ENCODE peak calls at places on chromosomes 12 and 14, in nine cellular contexts. One of them, this sample, is unnamed.

GRCh38 chr12:89235189-89235993 is 116.9 kb downstream of the DUSP6 start:
- DNase-seq in heart right ventricle: no peak
- DNase-seq in GM13976: no peak
- DNase-seq in dorsolateral prefrontal cortex: no peak
- DNase-seq in left ventricle myocardium inferior: no peak
- DNase-seq in astrocyte: no peak
- DNase-seq in psoas muscle: no peak
- DNase-seq in natural killer cell: no peak
- DNase-seq in esophagus muscularis mucosa: no peak
- DNase-seq in this sample: no peak

GRCh38 chr14:75279153-75279738 is 618 bp downstream of the FOS start:
- DNase-seq in heart right ventricle: peak
- DNase-seq in GM13976: peak
- DNase-seq in dorsolateral prefrontal cortex: peak
- DNase-seq in left ventricle myocardium inferior: peak
- DNase-seq in astrocyte: peak
- DNase-seq in psoas muscle: peak
- DNase-seq in natural killer cell: peak
- DNase-seq in esophagus muscularis mucosa: no peak
- DNase-seq in this sample: peak

GRCh38 chr14:81561084-81561775 is 27.6 kb upstream of the SEL1L start:
- DNase-seq in heart right ventricle: no peak
- DNase-seq in GM13976: no peak
- DNase-seq in dorsolateral prefrontal cortex: no peak
- DNase-seq in left ventricle myocardium inferior: no peak
- DNase-seq in astrocyte: no peak
- DNase-seq in psoas muscle: no peak
- DNase-seq in natural killer cell: no peak
- DNase-seq in esophagus muscularis mucosa: no peak
- DNase-seq in this sample: peak

GRCh38 chr14:61573748-61574513 is 121.4 kb upstream of the HIF1A start:
- DNase-seq in heart right ventricle: no peak
- DNase-seq in GM13976: no peak
- DNase-seq in dorsolateral prefrontal cortex: no peak
- DNase-seq in left ventricle myocardium inferior: no peak
- DNase-seq in astrocyte: peak
- DNase-seq in psoas muscle: no peak
- DNase-seq in natural killer cell: no peak
- DNase-seq in esophagus muscularis mucosa: no peak
- DNase-seq in this sample: peak

GRCh38 chr12:31301311-31301710 is 24.6 kb downstream of the SINHCAF start:
- DNase-seq in heart right ventricle: no peak
- DNase-seq in GM13976: no peak
- DNase-seq in dorsolateral prefrontal cortex: no peak
- DNase-seq in left ventricle myocardium inferior: no peak
- DNase-seq in astrocyte: no peak
- DNase-seq in psoas muscle: no peak
- DNase-seq in natural killer cell: no peak
- DNase-seq in esophagus muscularis mucosa: no peak
- DNase-seq in this sample: no peak

GRCh38 chr12:104855599-104855998 is 102.5 kb downstream of the SLC41A2 start:
- DNase-seq in heart right ventricle: no peak
- DNase-seq in GM13976: no peak
- DNase-seq in dorsolateral prefrontal cortex: no peak
- DNase-seq in left ventricle myocardium inferior: no peak
- DNase-seq in astrocyte: no peak
- DNase-seq in psoas muscle: no peak
- DNase-seq in natural killer cell: no peak
- DNase-seq in esophagus muscularis mucosa: no peak
- DNase-seq in this sample: no peak

GRCh38 chr12:110373962-110374611 is 29.4 kb downstream of the ANAPC7 start:
- DNase-seq in heart right ventricle: no peak
- DNase-seq in GM13976: no peak
- DNase-seq in dorsolateral prefrontal cortex: no peak
- DNase-seq in left ventricle myocardium inferior: no peak
- DNase-seq in astrocyte: no peak
- DNase-seq in psoas muscle: no peak
- DNase-seq in natural killer cell: no peak
- DNase-seq in esophagus muscularis mucosa: no peak
- DNase-seq in this sample: no peak

GRCh38 chr14:55482936-55483605 is 42.7 kb upstream of the TBPL2 start:
- DNase-seq in heart right ventricle: no peak
- DNase-seq in GM13976: no peak
- DNase-seq in dorsolateral prefrontal cortex: no peak
- DNase-seq in left ventricle myocardium inferior: no peak
- DNase-seq in astrocyte: peak
- DNase-seq in psoas muscle: no peak
- DNase-seq in natural killer cell: no peak
- DNase-seq in esophagus muscularis mucosa: no peak
- DNase-seq in this sample: peak

GRCh38 chr14:95323361-95323760 is 3.7 kb upstream of the CLMN start:
- DNase-seq in heart right ventricle: no peak
- DNase-seq in GM13976: no peak
- DNase-seq in dorsolateral prefrontal cortex: no peak
- DNase-seq in left ventricle myocardium inferior: no peak
- DNase-seq in astrocyte: no peak
- DNase-seq in psoas muscle: no peak
- DNase-seq in natural killer cell: no peak
- DNase-seq in esophagus muscularis mucosa: no peak
- DNase-seq in this sample: no peak

GRCh38 chr12:24902521-24903304 is 46.2 kb downstream of the BCAT1 start:
- DNase-seq in heart right ventricle: no peak
- DNase-seq in GM13976: peak
- DNase-seq in dorsolateral prefrontal cortex: peak
- DNase-seq in left ventricle myocardium inferior: peak
- DNase-seq in astrocyte: peak
- DNase-seq in psoas muscle: peak
- DNase-seq in natural killer cell: no peak
- DNase-seq in esophagus muscularis mucosa: no peak
- DNase-seq in this sample: no peak

GRCh38 chr12:118611295-118611694 is 234.9 kb downstream of the SUDS3 start:
- DNase-seq in heart right ventricle: no peak
- DNase-seq in GM13976: no peak
- DNase-seq in dorsolateral prefrontal cortex: peak
- DNase-seq in left ventricle myocardium inferior: no peak
- DNase-seq in astrocyte: no peak
- DNase-seq in psoas muscle: no peak
- DNase-seq in natural killer cell: no peak
- DNase-seq in esophagus muscularis mucosa: no peak
- DNase-seq in this sample: no peak

GRCh38 chr12:118606690-118607089 is 230.3 kb downstream of the SUDS3 start:
- DNase-seq in heart right ventricle: no peak
- DNase-seq in GM13976: no peak
- DNase-seq in dorsolateral prefrontal cortex: no peak
- DNase-seq in left ventricle myocardium inferior: no peak
- DNase-seq in astrocyte: no peak
- DNase-seq in psoas muscle: no peak
- DNase-seq in natural killer cell: no peak
- DNase-seq in esophagus muscularis mucosa: no peak
- DNase-seq in this sample: no peak

GRCh38 chr12:118607831-118608230 is 231.5 kb downstream of the SUDS3 start:
- DNase-seq in heart right ventricle: no peak
- DNase-seq in GM13976: no peak
- DNase-seq in dorsolateral prefrontal cortex: no peak
- DNase-seq in left ventricle myocardium inferior: no peak
- DNase-seq in astrocyte: no peak
- DNase-seq in psoas muscle: no peak
- DNase-seq in natural killer cell: no peak
- DNase-seq in esophagus muscularis mucosa: no peak
- DNase-seq in this sample: no peak

GRCh38 chr12:118611770-118612169 is 235.4 kb downstream of the SUDS3 start:
- DNase-seq in heart right ventricle: no peak
- DNase-seq in GM13976: no peak
- DNase-seq in dorsolateral prefrontal cortex: no peak
- DNase-seq in left ventricle myocardium inferior: no peak
- DNase-seq in astrocyte: no peak
- DNase-seq in psoas muscle: no peak
- DNase-seq in natural killer cell: no peak
- DNase-seq in esophagus muscularis mucosa: no peak
- DNase-seq in this sample: no peak

GRCh38 chr12:118608770-118609344 is 232.5 kb downstream of the SUDS3 start:
- DNase-seq in heart right ventricle: no peak
- DNase-seq in GM13976: no peak
- DNase-seq in dorsolateral prefrontal cortex: no peak
- DNase-seq in left ventricle myocardium inferior: no peak
- DNase-seq in astrocyte: no peak
- DNase-seq in psoas muscle: no peak
- DNase-seq in natural killer cell: no peak
- DNase-seq in esophagus muscularis mucosa: no peak
- DNase-seq in this sample: no peak
- TF ChIP-seq CTCF in heart right ventricle: peak
- TF ChIP-seq CTCF in GM13976: no peak
- TF ChIP-seq CTCF in dorsolateral prefrontal cortex: no peak
- TF ChIP-seq CTCF in left ventricle myocardium inferior: peak
- TF ChIP-seq CTCF in astrocyte: no peak
- TF ChIP-seq CTCF in psoas muscle: peak
- TF ChIP-seq CTCF in natural killer cell: no peak
- TF ChIP-seq CTCF in esophagus muscularis mucosa: peak
- TF ChIP-seq CTCF in this sample: no peak

GRCh38 chr14:53871947-53872346 is 84.7 kb downstream of the BMP4 start:
- DNase-seq in heart right ventricle: no peak
- DNase-seq in GM13976: no peak
- DNase-seq in dorsolateral prefrontal cortex: no peak
- DNase-seq in left ventricle myocardium inferior: no peak
- DNase-seq in astrocyte: no peak
- DNase-seq in psoas muscle: no peak
- DNase-seq in natural killer cell: no peak
- DNase-seq in esophagus muscularis mucosa: no peak
- DNase-seq in this sample: no peak

GRCh38 chr14:53874704-53875103 is 81.9 kb downstream of the BMP4 start:
- DNase-seq in heart right ventricle: peak
- DNase-seq in GM13976: no peak
- DNase-seq in dorsolateral prefrontal cortex: no peak
- DNase-seq in left ventricle myocardium inferior: peak
- DNase-seq in astrocyte: no peak
- DNase-seq in psoas muscle: no peak
- DNase-seq in natural killer cell: no peak
- DNase-seq in esophagus muscularis mucosa: no peak
- DNase-seq in this sample: no peak

GRCh38 chr14:53875337-53875897 is 81.2 kb downstream of the BMP4 start:
- DNase-seq in heart right ventricle: no peak
- DNase-seq in GM13976: peak
- DNase-seq in dorsolateral prefrontal cortex: no peak
- DNase-seq in left ventricle myocardium inferior: no peak
- DNase-seq in astrocyte: no peak
- DNase-seq in psoas muscle: no peak
- DNase-seq in natural killer cell: no peak
- DNase-seq in esophagus muscularis mucosa: no peak
- DNase-seq in this sample: no peak

GRCh38 chr14:53872551-53873188 is 84.0 kb downstream of the BMP4 start:
- DNase-seq in heart right ventricle: no peak
- DNase-seq in GM13976: no peak
- DNase-seq in dorsolateral prefrontal cortex: no peak
- DNase-seq in left ventricle myocardium inferior: no peak
- DNase-seq in astrocyte: peak
- DNase-seq in psoas muscle: no peak
- DNase-seq in natural killer cell: no peak
- DNase-seq in esophagus muscularis mucosa: no peak
- DNase-seq in this sample: no peak

GRCh38 chr14:53870997-53871396 is 85.6 kb downstream of the BMP4 start:
- DNase-seq in heart right ventricle: no peak
- DNase-seq in GM13976: no peak
- DNase-seq in dorsolateral prefrontal cortex: no peak
- DNase-seq in left ventricle myocardium inferior: no peak
- DNase-seq in astrocyte: no peak
- DNase-seq in psoas muscle: no peak
- DNase-seq in natural killer cell: no peak
- DNase-seq in esophagus muscularis mucosa: no peak
- DNase-seq in this sample: no peak
- TF ChIP-seq CTCF in heart right ventricle: no peak
- TF ChIP-seq CTCF in GM13976: no peak
- TF ChIP-seq CTCF in dorsolateral prefrontal cortex: no peak
- TF ChIP-seq CTCF in left ventricle myocardium inferior: no peak
- TF ChIP-seq CTCF in astrocyte: no peak
- TF ChIP-seq CTCF in psoas muscle: no peak
- TF ChIP-seq CTCF in natural killer cell: no peak
- TF ChIP-seq CTCF in esophagus muscularis mucosa: no peak
- TF ChIP-seq CTCF in this sample: no peak

DNA sequence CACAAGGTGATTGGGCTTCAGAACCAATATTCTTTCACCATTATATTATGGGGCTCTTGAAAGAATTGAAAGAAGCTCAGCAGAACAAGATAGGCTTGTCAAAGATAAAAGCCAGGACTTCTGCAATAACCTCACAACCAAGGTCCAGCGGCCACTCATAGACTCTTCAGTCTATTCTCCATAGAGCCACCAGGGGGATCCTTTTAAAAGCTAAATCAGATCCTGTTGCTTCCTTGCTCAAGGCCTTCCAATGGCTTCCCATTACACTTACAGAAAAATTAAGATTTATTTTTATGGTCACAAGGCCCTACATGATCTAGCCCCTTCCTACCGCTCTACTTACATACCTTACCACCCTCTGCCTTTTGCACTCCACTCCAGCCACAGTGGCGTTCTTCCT is 169.6 kb downstream of the C12orf42 start:
- DNase-seq in heart right ventricle: no peak
- DNase-seq in GM13976: peak
- DNase-seq in dorsolateral prefrontal cortex: no peak
- DNase-seq in left ventricle myocardium inferior: no peak
- DNase-seq in astrocyte: no peak
- DNase-seq in psoas muscle: no peak
- DNase-seq in natural killer cell: no peak
- DNase-seq in esophagus muscularis mucosa: no peak
- DNase-seq in this sample: peak
- TF ChIP-seq CTCF in heart right ventricle: no peak
- TF ChIP-seq CTCF in GM13976: peak
- TF ChIP-seq CTCF in dorsolateral prefrontal cortex: peak
- TF ChIP-seq CTCF in left ventricle myocardium inferior: peak
- TF ChIP-seq CTCF in astrocyte: no peak
- TF ChIP-seq CTCF in psoas muscle: no peak
- TF ChIP-seq CTCF in natural killer cell: no peak
- TF ChIP-seq CTCF in esophagus muscularis mucosa: no peak
- TF ChIP-seq CTCF in this sample: no peak

GRCh38 chr12:45224311-45224710 is 8.4 kb downstream of the ANO6 start:
- DNase-seq in heart right ventricle: no peak
- DNase-seq in GM13976: no peak
- DNase-seq in dorsolateral prefrontal cortex: no peak
- DNase-seq in left ventricle myocardium inferior: no peak
- DNase-seq in astrocyte: no peak
- DNase-seq in psoas muscle: no peak
- DNase-seq in natural killer cell: no peak
- DNase-seq in esophagus muscularis mucosa: no peak
- DNase-seq in this sample: no peak

GRCh38 chr12:45220961-45221360 is 5.1 kb downstream of the ANO6 start:
- DNase-seq in heart right ventricle: no peak
- DNase-seq in GM13976: no peak
- DNase-seq in dorsolateral prefrontal cortex: no peak
- DNase-seq in left ventricle myocardium inferior: no peak
- DNase-seq in astrocyte: no peak
- DNase-seq in psoas muscle: no peak
- DNase-seq in natural killer cell: no peak
- DNase-seq in esophagus muscularis mucosa: no peak
- DNase-seq in this sample: no peak

GRCh38 chr12:45220366-45220931 is 4.6 kb downstream of the ANO6 start:
- DNase-seq in heart right ventricle: no peak
- DNase-seq in GM13976: no peak
- DNase-seq in dorsolateral prefrontal cortex: no peak
- DNase-seq in left ventricle myocardium inferior: no peak
- DNase-seq in astrocyte: no peak
- DNase-seq in psoas muscle: no peak
- DNase-seq in natural killer cell: no peak
- DNase-seq in esophagus muscularis mucosa: no peak
- DNase-seq in this sample: peak

GRCh38 chr12:45227668-45228067 is 11.8 kb downstream of the ANO6 start:
- DNase-seq in heart right ventricle: no peak
- DNase-seq in GM13976: no peak
- DNase-seq in dorsolateral prefrontal cortex: no peak
- DNase-seq in left ventricle myocardium inferior: no peak
- DNase-seq in astrocyte: no peak
- DNase-seq in psoas muscle: no peak
- DNase-seq in natural killer cell: no peak
- DNase-seq in esophagus muscularis mucosa: no peak
- DNase-seq in this sample: no peak

GRCh38 chr12:45223868-45224267 is 8.0 kb downstream of the ANO6 start:
- DNase-seq in heart right ventricle: no peak
- DNase-seq in GM13976: no peak
- DNase-seq in dorsolateral prefrontal cortex: no peak
- DNase-seq in left ventricle myocardium inferior: no peak
- DNase-seq in astrocyte: no peak
- DNase-seq in psoas muscle: no peak
- DNase-seq in natural killer cell: no peak
- DNase-seq in esophagus muscularis mucosa: no peak
- DNase-seq in this sample: no peak
- TF ChIP-seq CTCF in heart right ventricle: no peak
- TF ChIP-seq CTCF in GM13976: no peak
- TF ChIP-seq CTCF in dorsolateral prefrontal cortex: no peak
- TF ChIP-seq CTCF in left ventricle myocardium inferior: no peak
- TF ChIP-seq CTCF in astrocyte: no peak
- TF ChIP-seq CTCF in psoas muscle: no peak
- TF ChIP-seq CTCF in natural killer cell: no peak
- TF ChIP-seq CTCF in esophagus muscularis mucosa: no peak
- TF ChIP-seq CTCF in this sample: no peak

This sample was measured in RWPE1.